ENCODE peak calls at places on chromosome 20, in seven cellular contexts. I, Z, T, U, X, B and M are unnamed samples.

GRCh38 chr20:36975085-36975829 is 23.7 kb upstream of the SAMHD1 start:
- DNase-seq in I (no peak), Z (no peak), T (peak; percentile 63), U (peak; percentile 32), X (no peak), B (peak; percentile 73), M (no peak)

GRCh38 chr20:35523298-35523888 is 6.1 kb downstream of the C20orf173 start:
- DNase-seq in I (no peak), Z (no peak), T (no peak), U (no peak), X (no peak), B (peak; percentile 3), M (no peak)

GRCh38 chr20:37741560-37741959 is 47.7 kb downstream of the CTNNBL1 start:
- DNase-seq in I (no peak), Z (no peak), T (no peak), U (no peak), X (no peak), B (no peak), M (no peak)

GRCh38 chr20:51831891-51832675 is 29.8 kb upstream of the SALL4 start:
- DNase-seq in I (no peak), Z (no peak), T (no peak), U (no peak), X (no peak), B (no peak), M (no peak)

GRCh38 chr20:32631916-32632460 is 41.8 kb downstream of the C20orf203 start:
- DNase-seq in I (no peak), Z (no peak), T (no peak), U (no peak), X (no peak), B (no peak), M (no peak)

GRCh38 chr20:32278199-32278643 is 770 bp downstream of the KIF3B start:
- DNase-seq in I (no peak), Z (no peak), T (no peak), U (no peak), X (no peak), B (no peak), M (no peak)

GRCh38 chr20:58393299-58393698 is 4.3 kb downstream of the VAPB start:
- DNase-seq in I (no peak), Z (no peak), T (no peak), U (no peak), X (no peak), B (no peak), M (no peak)

GRCh38 chr20:50471231-50471630 is 39.0 kb upstream of the PTPN1 start:
- DNase-seq in I (no peak), Z (peak; percentile 34), T (no peak), U (no peak), X (no peak), B (no peak), M (no peak)

GRCh38 chr20:33211817-33212424 is 5.2 kb upstream of the BPIFA3 start:
- DNase-seq in I (no peak), Z (peak; percentile 71), T (no peak), U (no peak), X (no peak), B (no peak), M (peak; percentile 44)

GRCh38 chr20:36950432-36951197 is 893 bp downstream of the SAMHD1 start:
- DNase-seq in I (peak; percentile 20), Z (peak; percentile 13), T (peak; percentile 47), U (no peak), X (no peak), B (peak; percentile 30), M (no peak)

GRCh38 chr20:59634435-59635005 is 30.2 kb downstream of the PHACTR3 start:
- DNase-seq in I (no peak), Z (no peak), T (no peak), U (no peak), X (no peak), B (no peak), M (no peak)

GRCh38 chr20:48986899-48987298 is 59.2 kb upstream of the CSE1L start:
- DNase-seq in I (no peak), Z (peak; percentile 62), T (no peak), U (no peak), X (no peak), B (no peak), M (peak; percentile 6)

GRCh38 chr20:48716086-48716485 is 111.7 kb downstream of the PREX1 start:
- DNase-seq in I (no peak), Z (no peak), T (peak; percentile 29), U (peak; percentile 13), X (peak; percentile 30), B (no peak), M (no peak)

GRCh38 chr20:20138301-20139064 is 86.2 kb downstream of the CFAP61 start:
- DNase-seq in I (peak; percentile 37), Z (no peak), T (no peak), U (no peak), X (no peak), B (no peak), M (no peak)

GRCh38 chr20:41137412-41138216 is at the start of gene PLCG1:
- DNase-seq in I (peak; percentile 86), Z (peak; percentile 74), T (peak; percentile 77), U (peak; percentile 51), X (peak; percentile 69), B (peak; percentile 73), M (peak; percentile 19)

GRCh38 chr20:63863798-63864544 is 1.1 kb upstream of the TPD52L2 start:
- DNase-seq in I (peak; percentile 85), Z (peak; percentile 60), T (peak; percentile 57), U (peak; percentile 60), X (peak; percentile 70), B (peak; percentile 59), M (peak; percentile 15)

GRCh38 chr20:56171087-56172012 is 77.2 kb upstream of the MC3R start:
- DNase-seq in I (no peak), Z (no peak), T (no peak), U (no peak), X (no peak), B (no peak), M (no peak)

GRCh38 chr20:62596921-62597320 is 45.4 kb upstream of the SLCO4A1 start:
- DNase-seq in I (no peak), Z (no peak), T (no peak), U (no peak), X (no peak), B (no peak), M (no peak)

GRCh38 chr20:63775096-63775978 is 35.8 kb downstream of the SLC2A4RG start:
- DNase-seq in I (no peak), Z (peak; percentile 68), T (peak; percentile 21), U (no peak), X (peak; percentile 16), B (no peak), M (no peak)

GRCh38 chr20:38353298-38353697 is 7.0 kb downstream of the LBP start:
- DNase-seq in I (no peak), Z (no peak), T (no peak), U (no peak), X (no peak), B (no peak), M (no peak)

GRCh38 chr20:40192529-40192928 is 496.5 kb downstream of the MAFB start:
- DNase-seq in I (no peak), Z (no peak), T (no peak), U (no peak), X (no peak), B (no peak), M (no peak)